ENCODE peak calls at places on chromosome 19, in seven cellular contexts. D, Z, B, J, P, E and Y are unnamed samples.

GRCh38 chr19:42254083-42254849 is 662 bp downstream of the ERF start:
- DNase-seq in E (peak; percentile 89), Z (peak; percentile 79), D (peak; percentile 63), P (peak; percentile 81), B (peak; percentile 67), J (peak; percentile 70), Y (peak; percentile 79)

GRCh38 chr19:46015080-46015960 is 7.5 kb downstream of the PGLYRP1 start:
- DNase-seq in J (peak; percentile 51), E (peak; percentile 77), B (peak; percentile 53), P (peak; percentile 52), Z (peak; percentile 72), D (peak; percentile 57), Y (no peak)

GRCh38 chr19:788821-789472 is 8.3 kb upstream of the PTBP1 start:
- DNase-seq in E (no peak), P (no peak), D (no peak), J (no peak), B (no peak), Z (no peak), Y (no peak)

GRCh38 chr19:18392417-18392816 is 5.0 kb downstream of the LRRC25 start:
- DNase-seq in D (no peak), P (no peak), E (no peak), J (no peak), B (no peak), Z (no peak), Y (no peak)

GRCh38 chr19:9205506-9206113 is 13.8 kb downstream of the OR7D4 start:
- DNase-seq in Z (peak; percentile 72), B (peak; percentile 71), D (peak; percentile 76), E (peak; percentile 50), J (peak; percentile 53), P (peak; percentile 68), Y (peak; percentile 7)

GRCh38 chr19:3171894-3172679 is 6.5 kb upstream of the S1PR4 start:
- DNase-seq in Z (no peak), P (peak; percentile 41), J (no peak), D (no peak), B (no peak), E (no peak), Y (no peak)

GRCh38 chr19:4557971-4558941 is 1.2 kb downstream of the SEMA6B start:
- DNase-seq in J (no peak), P (no peak), E (peak; percentile 50), D (peak; percentile 86), Z (peak; percentile 56), B (peak; percentile 70), Y (no peak)

GRCh38 chr19:13045812-13046211 is 50.5 kb downstream of the NFIX start:
- DNase-seq in E (no peak), B (no peak), P (no peak), D (no peak), J (no peak), Z (no peak), Y (no peak)

GRCh38 chr19:52142001-52142595 is 2.4 kb upstream of the ZNF616 start:
- DNase-seq in E (no peak), J (no peak), Z (no peak), D (no peak), P (no peak), B (no peak), Y (no peak)

GRCh38 chr19:35030257-35031071 is at the start of gene SCN1B:
- DNase-seq in D (peak; percentile 95), P (peak; percentile 27), J (peak; percentile 50), E (peak; percentile 75), Z (peak; percentile 72), B (peak; percentile 38), Y (peak; percentile 17)

GRCh38 chr19:50928841-50929240 is 17.6 kb upstream of the KLK4 start:
- DNase-seq in Z (no peak), D (no peak), E (no peak), J (no peak), B (no peak), P (peak; percentile 21), Y (no peak)

GRCh38 chr19:38248421-38248820 is 7.8 kb downstream of the PPP1R14A start:
- DNase-seq in D (no peak), P (no peak), J (no peak), B (no peak), E (no peak), Z (no peak), Y (no peak)

GRCh38 chr19:4140237-4140711 is 13.2 kb upstream of the CREB3L3 start:
- DNase-seq in D (peak; percentile 90), B (peak; percentile 36), J (no peak), P (peak; percentile 80), E (peak; percentile 79), Z (no peak), Y (no peak)

GRCh38 chr19:23440791-23441190 is 45.5 kb upstream of the ZNF91 start:
- DNase-seq in B (no peak), Z (no peak), J (no peak), P (peak; percentile 16), D (no peak), E (no peak), Y (no peak)

GRCh38 chr19:53520547-53521372 is 17.2 kb upstream of the ZNF331 start:
- DNase-seq in P (peak; percentile 94), E (peak; percentile 99), J (peak; percentile 79), Z (peak; percentile 82), B (peak; percentile 78), D (peak; percentile 95), Y (peak; percentile 84)

GRCh38 chr19:50844296-50844935 is 10.3 kb upstream of the KLK3 start:
- DNase-seq in E (no peak), P (no peak), J (no peak), Z (no peak), D (no peak), B (no peak), Y (no peak)

GRCh38 chr19:38384209-38385027 is 3.4 kb downstream of the GGN start:
- DNase-seq in E (peak; percentile 38), Z (no peak), J (no peak), P (no peak), B (no peak), D (peak; percentile 59), Y (no peak)

GRCh38 chr19:19900574-19901444 is at the start of gene ZNF93:
- DNase-seq in Z (peak; percentile 85), J (peak; percentile 80), D (peak; percentile 96), E (peak; percentile 97), P (peak; percentile 96), B (peak; percentile 87), Y (peak; percentile 79)